ENCODE peak calls at places on chromosomes 2 and 18, in ten cellular contexts. One of them, this sample, is unnamed.

GRCh38 chr2:100783986-100784385 is 36.0 kb upstream of the NPAS2 start:
- DNase-seq in fibroblast of the conjunctiva: no peak
- DNase-seq in left colon: no peak
- DNase-seq in AG08395: no peak
- DNase-seq in DMS153: no peak
- DNase-seq in hepatic stellate cell: no peak
- DNase-seq in EH: peak
- DNase-seq in naive thymus-derived CD8-positive, alpha-beta T cell: no peak
- DNase-seq in GM20000: no peak
- DNase-seq in C1 segment of cervical spinal cord: no peak
- DNase-seq in this sample: no peak

GRCh38 chr2:44550571-44550970 is 188.8 kb downstream of the CAMKMT start:
- DNase-seq in C1 segment of cervical spinal cord: no peak
- DNase-seq in EH: peak
- DNase-seq in hepatic stellate cell: no peak
- DNase-seq in GM20000: no peak
- DNase-seq in fibroblast of the conjunctiva: no peak
- DNase-seq in AG08395: no peak
- DNase-seq in left colon: no peak
- DNase-seq in naive thymus-derived CD8-positive, alpha-beta T cell: no peak
- DNase-seq in DMS153: no peak
- DNase-seq in this sample: no peak

GRCh38 chr2:202035941-202036372 is 2.3 kb downstream of the FZD7 start:
- DNase-seq in naive thymus-derived CD8-positive, alpha-beta T cell: no peak
- DNase-seq in hepatic stellate cell: no peak
- DNase-seq in C1 segment of cervical spinal cord: no peak
- DNase-seq in DMS153: no peak
- DNase-seq in AG08395: no peak
- DNase-seq in fibroblast of the conjunctiva: no peak
- DNase-seq in EH: no peak
- DNase-seq in GM20000: no peak
- DNase-seq in left colon: no peak
- DNase-seq in this sample: no peak

GRCh38 chr2:86069783-86070339 is 35.8 kb downstream of the POLR1A start:
- DNase-seq in hepatic stellate cell: no peak
- DNase-seq in C1 segment of cervical spinal cord: no peak
- DNase-seq in EH: no peak
- DNase-seq in fibroblast of the conjunctiva: no peak
- DNase-seq in GM20000: no peak
- DNase-seq in naive thymus-derived CD8-positive, alpha-beta T cell: no peak
- DNase-seq in DMS153: no peak
- DNase-seq in left colon: no peak
- DNase-seq in AG08395: no peak
- DNase-seq in this sample: no peak

GRCh38 chr2:192190474-192190873 is 4.3 kb downstream of the TMEFF2 start:
- DNase-seq in naive thymus-derived CD8-positive, alpha-beta T cell: no peak
- DNase-seq in DMS153: no peak
- DNase-seq in AG08395: peak
- DNase-seq in fibroblast of the conjunctiva: peak
- DNase-seq in GM20000: peak
- DNase-seq in EH: peak
- DNase-seq in left colon: no peak
- DNase-seq in C1 segment of cervical spinal cord: no peak
- DNase-seq in hepatic stellate cell: peak
- DNase-seq in this sample: no peak

GRCh38 chr18:76822510-76823165 is at the start of gene ZNF236:
- DNase-seq in GM20000: peak
- DNase-seq in hepatic stellate cell: peak
- DNase-seq in C1 segment of cervical spinal cord: no peak
- DNase-seq in left colon: peak
- DNase-seq in EH: peak
- DNase-seq in DMS153: peak
- DNase-seq in naive thymus-derived CD8-positive, alpha-beta T cell: peak
- DNase-seq in fibroblast of the conjunctiva: no peak
- DNase-seq in AG08395: peak
- DNase-seq in this sample: peak

GRCh38 chr2:24730481-24730880 is 62.7 kb downstream of the PTRHD1 start:
- DNase-seq in naive thymus-derived CD8-positive, alpha-beta T cell: no peak
- DNase-seq in left colon: no peak
- DNase-seq in hepatic stellate cell: no peak
- DNase-seq in C1 segment of cervical spinal cord: no peak
- DNase-seq in DMS153: no peak
- DNase-seq in EH: peak
- DNase-seq in AG08395: no peak
- DNase-seq in GM20000: no peak
- DNase-seq in fibroblast of the conjunctiva: no peak
- DNase-seq in this sample: no peak

GRCh38 chr2:201500534-201500933 is 49.0 kb downstream of the STRADB start:
- DNase-seq in hepatic stellate cell: peak
- DNase-seq in EH: peak
- DNase-seq in C1 segment of cervical spinal cord: no peak
- DNase-seq in GM20000: no peak
- DNase-seq in DMS153: no peak
- DNase-seq in naive thymus-derived CD8-positive, alpha-beta T cell: no peak
- DNase-seq in left colon: no peak
- DNase-seq in fibroblast of the conjunctiva: no peak
- DNase-seq in AG08395: no peak
- DNase-seq in this sample: no peak

GRCh38 chr18:2955966-2956521 is 56.9 kb downstream of the LPIN2 start:
- DNase-seq in GM20000: no peak
- DNase-seq in naive thymus-derived CD8-positive, alpha-beta T cell: no peak
- DNase-seq in left colon: no peak
- DNase-seq in C1 segment of cervical spinal cord: no peak
- DNase-seq in fibroblast of the conjunctiva: peak
- DNase-seq in hepatic stellate cell: no peak
- DNase-seq in DMS153: no peak
- DNase-seq in AG08395: peak
- DNase-seq in EH: peak
- DNase-seq in this sample: no peak

GRCh38 chr2:126370208-126370607 is 285.8 kb upstream of the GYPC start:
- DNase-seq in naive thymus-derived CD8-positive, alpha-beta T cell: no peak
- DNase-seq in DMS153: no peak
- DNase-seq in C1 segment of cervical spinal cord: no peak
- DNase-seq in hepatic stellate cell: no peak
- DNase-seq in GM20000: no peak
- DNase-seq in left colon: no peak
- DNase-seq in EH: no peak
- DNase-seq in fibroblast of the conjunctiva: no peak
- DNase-seq in AG08395: no peak
- DNase-seq in this sample: no peak

GRCh38 chr2:86393521-86394490 is 47.4 kb upstream of the KDM3A start:
- DNase-seq in GM20000: no peak
- DNase-seq in EH: peak
- DNase-seq in C1 segment of cervical spinal cord: no peak
- DNase-seq in AG08395: no peak
- DNase-seq in fibroblast of the conjunctiva: no peak
- DNase-seq in naive thymus-derived CD8-positive, alpha-beta T cell: no peak
- DNase-seq in hepatic stellate cell: no peak
- DNase-seq in DMS153: no peak
- DNase-seq in left colon: no peak
- DNase-seq in this sample: no peak

GRCh38 chr2:675051-675450 is 2.2 kb downstream of the TMEM18 start:
- DNase-seq in EH: no peak
- DNase-seq in fibroblast of the conjunctiva: no peak
- DNase-seq in left colon: no peak
- DNase-seq in GM20000: no peak
- DNase-seq in C1 segment of cervical spinal cord: no peak
- DNase-seq in AG08395: no peak
- DNase-seq in DMS153: no peak
- DNase-seq in naive thymus-derived CD8-positive, alpha-beta T cell: no peak
- DNase-seq in hepatic stellate cell: no peak
- DNase-seq in this sample: no peak

GRCh38 chr2:27804146-27804545 is 32.6 kb downstream of the MRPL33 start:
- DNase-seq in C1 segment of cervical spinal cord: no peak
- DNase-seq in EH: peak
- DNase-seq in left colon: no peak
- DNase-seq in hepatic stellate cell: peak
- DNase-seq in DMS153: no peak
- DNase-seq in AG08395: peak
- DNase-seq in GM20000: no peak
- DNase-seq in fibroblast of the conjunctiva: no peak
- DNase-seq in naive thymus-derived CD8-positive, alpha-beta T cell: no peak
- DNase-seq in this sample: no peak

GRCh38 chr18:49133112-49133511 is 182.3 kb upstream of the SMAD7 start:
- DNase-seq in DMS153: no peak
- DNase-seq in EH: no peak
- DNase-seq in AG08395: no peak
- DNase-seq in GM20000: no peak
- DNase-seq in C1 segment of cervical spinal cord: no peak
- DNase-seq in left colon: no peak
- DNase-seq in hepatic stellate cell: no peak
- DNase-seq in naive thymus-derived CD8-positive, alpha-beta T cell: no peak
- DNase-seq in fibroblast of the conjunctiva: no peak
- DNase-seq in this sample: no peak

GRCh38 chr2:121003391-121003790 is 267.7 kb downstream of the GLI2 start:
- DNase-seq in GM20000: no peak
- DNase-seq in C1 segment of cervical spinal cord: no peak
- DNase-seq in EH: no peak
- DNase-seq in hepatic stellate cell: no peak
- DNase-seq in naive thymus-derived CD8-positive, alpha-beta T cell: no peak
- DNase-seq in AG08395: no peak
- DNase-seq in left colon: no peak
- DNase-seq in DMS153: no peak
- DNase-seq in fibroblast of the conjunctiva: no peak
- DNase-seq in this sample: no peak

GRCh38 chr18:46556590-46557206 is 100.3 kb downstream of the LOXHD1 start:
- DNase-seq in fibroblast of the conjunctiva: no peak
- DNase-seq in left colon: no peak
- DNase-seq in naive thymus-derived CD8-positive, alpha-beta T cell: no peak
- DNase-seq in C1 segment of cervical spinal cord: no peak
- DNase-seq in GM20000: no peak
- DNase-seq in DMS153: no peak
- DNase-seq in EH: no peak
- DNase-seq in hepatic stellate cell: no peak
- DNase-seq in AG08395: no peak
- DNase-seq in this sample: no peak

GRCh38 chr2:110678457-110679336 is 834 bp upstream of the BUB1 start:
- DNase-seq in C1 segment of cervical spinal cord: no peak
- DNase-seq in left colon: peak
- DNase-seq in hepatic stellate cell: peak
- DNase-seq in naive thymus-derived CD8-positive, alpha-beta T cell: no peak
- DNase-seq in DMS153: no peak
- DNase-seq in EH: peak
- DNase-seq in GM20000: peak
- DNase-seq in fibroblast of the conjunctiva: no peak
- DNase-seq in AG08395: peak
- DNase-seq in this sample: peak

GRCh38 chr2:132374551-132374950 is 42.1 kb upstream of the GPR39 start:
- DNase-seq in GM20000: no peak
- DNase-seq in C1 segment of cervical spinal cord: no peak
- DNase-seq in left colon: no peak
- DNase-seq in AG08395: peak
- DNase-seq in naive thymus-derived CD8-positive, alpha-beta T cell: no peak
- DNase-seq in hepatic stellate cell: no peak
- DNase-seq in DMS153: no peak
- DNase-seq in fibroblast of the conjunctiva: peak
- DNase-seq in EH: peak
- DNase-seq in this sample: no peak

GRCh38 chr2:164205347-164205746 is 415.9 kb downstream of the GRB14 start:
- DNase-seq in fibroblast of the conjunctiva: peak
- DNase-seq in AG08395: peak
- DNase-seq in GM20000: no peak
- DNase-seq in C1 segment of cervical spinal cord: no peak
- DNase-seq in left colon: no peak
- DNase-seq in EH: peak
- DNase-seq in hepatic stellate cell: peak
- DNase-seq in DMS153: no peak
- DNase-seq in naive thymus-derived CD8-positive, alpha-beta T cell: no peak
- DNase-seq in this sample: no peak

This sample was measured in frontal cortex.